ENCODE peak calls at places on chromosomes 7 and 10, in seven cellular contexts. I is thyroid gland, P is spleen, M is caudate nucleus, G is EL, H is progenitor cell of endocrine pancreas, O is left lung. A is an unnamed sample.

GRCh38 chr10:14670551-14671240 is 104.0 kb downstream of the FAM107B start:
- DNase-seq in I (no peak), P (no peak), M (no peak), G (peak; percentile 45), H (no peak), O (no peak), A (no peak)

GRCh38 chr10:49205206-49205605 is 17.0 kb upstream of the TMEM273 start:
- DNase-seq in I (no peak), P (no peak), M (no peak), G (no peak), H (no peak), O (no peak), A (no peak)

GRCh38 chr7:69754476-69754875 is 156.2 kb downstream of the AUTS2 start:
- DNase-seq in I (no peak), P (no peak), M (no peak), G (no peak), H (no peak), O (no peak), A (no peak)

GRCh38 chr7:156000601-156001396 is 188.5 kb upstream of the SHH start:
- DNase-seq in I (no peak), P (peak; percentile 70), M (no peak), G (no peak), H (no peak), O (no peak), A (no peak)

GRCh38 chr7:41711283-41712064 is 8.6 kb upstream of the INHBA start:
- DNase-seq in I (peak; percentile 52), P (no peak), M (no peak), G (peak; percentile 33), H (no peak), O (no peak), A (peak; percentile 24)

GRCh38 chr10:5550621-5551530 is 26.1 kb downstream of the CALML3 start:
- DNase-seq in I (peak; percentile 36), P (peak; percentile 58), M (no peak), G (peak; percentile 71), H (no peak), O (peak; percentile 22), A (no peak)

GRCh38 chr10:129870926-129871660 is 93.0 kb downstream of the EBF3 start:
- DNase-seq in I (no peak), P (no peak), M (no peak), G (peak; percentile 4), H (no peak), O (no peak), A (peak; percentile 85)

GRCh38 chr10:132684164-132684891 is 101.6 kb downstream of the NKX6-2 start:
- DNase-seq in I (no peak), P (peak; percentile 41), M (no peak), G (peak; percentile 60), H (no peak), O (peak; percentile 2), A (no peak)

GRCh38 chr7:74544706-74545469 is 91.2 kb downstream of the GTF2IRD1 start:
- DNase-seq in I (no peak), P (no peak), M (no peak), G (peak; percentile 48), H (no peak), O (peak; percentile 49), A (no peak)

GRCh38 chr7:27400168-27400567 is 157.6 kb downstream of the EVX1 start:
- DNase-seq in I (no peak), P (no peak), M (no peak), G (no peak), H (no peak), O (no peak), A (no peak)

GRCh38 chr7:35869810-35870209 is 69.0 kb downstream of the SEPTIN7 start:
- DNase-seq in I (no peak), P (no peak), M (no peak), G (peak; percentile 62), H (no peak), O (no peak), A (no peak)

GRCh38 chr10:114427124-114427852 is 23.0 kb upstream of the AFAP1L2 start:
- DNase-seq in I (no peak), P (no peak), M (no peak), G (no peak), H (no peak), O (no peak), A (no peak)

A was measured in NCI-H1930.